ENCODE peak calls at places on chromosomes 5 and 9, in eight cellular contexts. R is activated T-cell treated with anti-CD3 and anti-CD28 coated beads, Interleukin-2, amount 50 U/mL, for 24 hours; J is colonic mucosa; E is progenitor cell of endocrine pancreas; Q is stimulated activated CD8-positive, alpha-beta memory T cell treated with anti-CD3 and anti-CD28 coated beads, Interleukin-4, amount 100 ng/mL, for 4 hours; Z is activated CD4-positive, alpha-beta T cell treated with anti-CD3 and anti-CD28 coated beads, Interleukin-2, amount 50 U/mL, for 1 hour; A is hypothalamus; D is pulmonary artery endothelial cell. K is an unnamed sample.

GRCh38 chr5:122493091-122493775 is 181.2 kb downstream of the SNCAIP start:
- DNase-seq in R (no peak), J (no peak), E (peak), Q (no peak), Z (no peak), A (no peak), D (no peak), K (peak)

GRCh38 chr5:98638111-98638510 is 135.4 kb upstream of the RGMB start:
- DNase-seq in R (no peak), J (no peak), E (no peak), Q (no peak), Z (no peak), A (no peak), D (no peak), K (no peak)

GRCh38 chr5:138641547-138642298 is 66.5 kb upstream of the HSPA9 start:
- DNase-seq in R (peak), J (peak), E (peak), Q (peak), Z (peak), A (peak), D (peak), K (peak)

GRCh38 chr5:78995521-78995920 is 10.4 kb upstream of the ARSB start:
- DNase-seq in R (no peak), J (no peak), E (no peak), Q (no peak), Z (no peak), A (no peak), D (no peak), K (no peak)

GRCh38 chr9:87063883-87064282 is 116.6 kb upstream of the GAS1 start:
- DNase-seq in R (no peak), J (no peak), E (no peak), Q (no peak), Z (no peak), A (no peak), D (no peak), K (peak)

GRCh38 chr9:84513981-84514380 is 155.5 kb upstream of the NTRK2 start:
- DNase-seq in R (no peak), J (no peak), E (no peak), Q (no peak), Z (no peak), A (no peak), D (no peak), K (no peak)

GRCh38 chr9:109030426-109030825 is 17.1 kb upstream of the CTNNAL1 start:
- DNase-seq in R (no peak), J (no peak), E (no peak), Q (no peak), Z (no peak), A (no peak), D (no peak), K (no peak)

GRCh38 chr9:80874276-80874675 is 815.1 kb downstream of the TLE1 start:
- DNase-seq in R (no peak), J (no peak), E (no peak), Q (no peak), Z (no peak), A (no peak), D (no peak), K (no peak)

GRCh38 chr9:133770076-133770777 is 32.1 kb upstream of the SARDH start:
- DNase-seq in R (peak), J (peak), E (peak), Q (no peak), Z (no peak), A (no peak), D (no peak), K (no peak)

GRCh38 chr5:139639619-139640431 is 8.3 kb upstream of the CXXC5 start:
- DNase-seq in R (peak), J (peak), E (no peak), Q (no peak), Z (no peak), A (peak), D (no peak), K (no peak)